ENCODE peak calls at places on chromosome 15, in six cellular contexts. S, Z, M, A, K and I are unnamed samples.

GRCh38 chr15:40555876-40556275 is 9.0 kb downstream of the CCDC32 start:
- DNase-seq in S (no peak), Z (no peak), A (no peak), M (no peak), K (no peak), I (no peak)

GRCh38 chr15:99230867-99231266 is 18.5 kb downstream of the TTC23 start:
- DNase-seq in S (no peak), M (no peak), K (no peak), A (no peak), Z (no peak), I (no peak)

GRCh38 chr15:100332231-100332630 is 9.5 kb downstream of the ADAMTS17 start:
- DNase-seq in K (no peak), A (no peak), M (no peak), Z (no peak), S (no peak), I (no peak)

GRCh38 chr15:73599934-73600333 is 33.3 kb downstream of the NPTN start:
- DNase-seq in S (no peak), Z (no peak), M (no peak), A (no peak), K (no peak), I (no peak)

GRCh38 chr15:52382647-52383046 is 87.0 kb upstream of the MYO5C start:
- DNase-seq in A (no peak), M (no peak), Z (no peak), S (no peak), K (no peak), I (no peak)

GRCh38 chr15:101026686-101027272 is 107.6 kb downstream of the LRRK1 start:
- DNase-seq in M (no peak), Z (no peak), A (no peak), S (no peak), K (peak), I (no peak)

GRCh38 chr15:92619380-92620101 is 36.0 kb downstream of the FAM174B start:
- DNase-seq in S (no peak), A (no peak), Z (no peak), M (no peak), K (no peak), I (no peak)

GRCh38 chr15:36897834-36898233 is 202.5 kb downstream of the MEIS2 start:
- DNase-seq in S (no peak), K (no peak), Z (no peak), M (no peak), A (no peak), I (no peak)